ENCODE peak calls at places on chromosomes 16 and 17, in six cellular contexts. M is ELR, E is T-cell, P is LHCN-M2, G is activated gamma-delta T cell treated with Interleukin-2 at 50 U/mL for 16 hours, R is Peyer's patch. T is an unnamed sample.

GRCh38 chr17:79576333-79576732 is 34.5 kb downstream of the RBFOX3 start:
- DNase-seq in G (no peak), M (no peak), R (no peak), P (no peak), E (no peak), T (no peak)

GRCh38 chr17:63549289-63549945 is 860 bp upstream of the DCAF7 start:
- DNase-seq in G (no peak), E (no peak), M (no peak), R (peak), P (no peak), T (no peak)

GRCh38 chr16:48609453-48610023 is 442 bp downstream of the N4BP1 start:
- DNase-seq in G (peak), P (peak), M (peak), R (peak), E (peak), T (peak)

GRCh38 chr17:18173740-18174139 is 9.9 kb upstream of the ALKBH5 start:
- DNase-seq in M (no peak), G (no peak), E (no peak), R (no peak), P (no peak), T (no peak)

GRCh38 chr16:67872631-67873434 is at the start of gene EDC4:
- DNase-seq in G (peak), P (peak), E (peak), R (peak), M (peak), T (peak)

GRCh38 chr16:35525979-35526590 is 2066.7 kb downstream of the TP53TG3F start:
- DNase-seq in G (no peak), E (no peak), P (no peak), M (no peak), R (no peak), T (no peak)

GRCh38 chr16:30060354-30061194 is 5.0 kb upstream of the ALDOA start:
- DNase-seq in M (no peak), E (no peak), R (no peak), G (no peak), P (peak), T (no peak)

GRCh38 chr17:81218991-81219390 is 3.8 kb downstream of the CEP131 start:
- DNase-seq in G (no peak), M (no peak), E (no peak), R (no peak), P (no peak), T (no peak)

GRCh38 chr17:2755941-2756724 is 6.7 kb upstream of the CCDC92B start:
- DNase-seq in R (no peak), P (no peak), E (no peak), G (no peak), M (no peak), T (no peak)

GRCh38 chr17:71921726-71922320 is 199.0 kb upstream of the SOX9 start:
- DNase-seq in P (no peak), E (no peak), G (no peak), R (no peak), M (peak), T (peak)

GRCh38 chr17:82611140-82612058 is 36.8 kb downstream of the WDR45B start:
- DNase-seq in G (no peak), R (no peak), P (no peak), E (no peak), M (no peak), T (peak)

GRCh38 chr17:44191941-44192496 is 5.2 kb downstream of the TMUB2 start:
- DNase-seq in G (no peak), R (no peak), P (no peak), M (no peak), E (no peak), T (no peak)

GRCh38 chr17:7308625-7309433 is 1.4 kb downstream of the EIF5A start:
- DNase-seq in E (peak), P (peak), R (peak), G (peak), M (peak), T (peak)

GRCh38 chr17:17839792-17840707 is 3.3 kb upstream of the SREBF1 start:
- DNase-seq in P (peak), G (peak), M (peak), E (peak), R (peak), T (peak)

GRCh38 chr16:69393898-69394849 is 8.4 kb upstream of the TERF2 start:
- DNase-seq in E (no peak), R (no peak), G (no peak), P (no peak), M (no peak), T (no peak)

GRCh38 chr17:58786586-58787295 is 31.1 kb downstream of the PPM1E start:
- DNase-seq in G (no peak), E (no peak), P (peak), M (peak), R (no peak), T (peak)

GRCh38 chr17:53749178-53749577 is 73.5 kb upstream of the KIF2B start:
- DNase-seq in M (peak), P (peak), G (no peak), R (no peak), E (no peak), T (peak)

GRCh38 chr16:6573577-6573976 is 759.1 kb upstream of the RBFOX1 start:
- DNase-seq in P (no peak), R (no peak), M (no peak), G (no peak), E (no peak), T (peak)

GRCh38 chr17:48551206-48551597 is 6.3 kb upstream of the HOXB2 start:
- DNase-seq in E (no peak), G (no peak), R (no peak), P (no peak), M (no peak), T (peak)

GRCh38 chr17:34443832-34444469 is 80.9 kb upstream of the CCL1 start:
- DNase-seq in E (no peak), M (peak), R (no peak), P (no peak), G (no peak), T (peak)

GRCh38 chr16:71421911-71422310 is 19.9 kb downstream of the TLE7 start:
- DNase-seq in P (peak), G (no peak), R (no peak), E (peak), M (peak), T (peak)

GRCh38 chr16:23013484-23013883 is 135.8 kb downstream of the USP31 start:
- DNase-seq in M (peak), E (no peak), R (no peak), P (no peak), G (no peak), T (no peak)

GRCh38 chr16:20740901-20741491 is 622 bp downstream of the THUMPD1 start:
- DNase-seq in M (peak), E (peak), G (peak), P (peak), R (peak), T (peak)

GRCh38 chr16:23967775-23968571 is 132.2 kb downstream of the PRKCB start:
- DNase-seq in G (no peak), P (no peak), M (no peak), E (no peak), R (no peak), T (no peak)

GRCh38 chr17:37726891-37727780 is 17.7 kb downstream of the HNF1B start:
- DNase-seq in R (no peak), G (no peak), M (no peak), E (no peak), P (no peak), T (no peak)

GRCh38 chr17:45296003-45296832 is 20.6 kb downstream of the MAP3K14 start:
- DNase-seq in M (peak), E (no peak), R (peak), G (no peak), P (no peak), T (peak)

GRCh38 chr16:73143681-73144370 is 95.9 kb upstream of the ZFHX3 start:
- DNase-seq in E (no peak), R (no peak), M (peak), G (no peak), P (no peak), T (no peak)

GRCh38 chr17:78154903-78155811 is 9.0 kb downstream of the C17orf99 start:
- DNase-seq in M (no peak), R (peak), P (no peak), E (no peak), G (no peak), T (peak)

GRCh38 chr17:14211778-14212177 is 24.9 kb downstream of the CDRT15 start:
- DNase-seq in M (no peak), P (peak), R (no peak), G (peak), E (peak), T (no peak)

GRCh38 chr17:7261377-7262191 is 694 bp downstream of the CLDN7 start:
- DNase-seq in E (no peak), P (no peak), M (no peak), G (peak), R (no peak), T (peak)

GRCh38 chr17:2482218-2482617 is 29.5 kb downstream of the METTL16 start:
- DNase-seq in G (no peak), R (no peak), M (no peak), E (no peak), P (no peak), T (no peak)

GRCh38 chr17:77957215-77957868 is 1.2 kb upstream of the TNRC6C start:
- DNase-seq in R (no peak), G (no peak), P (no peak), E (no peak), M (peak), T (peak)

T was measured in kidney tubule cell.